ENCODE peak calls at places on chromosomes 7 and 10, in eight cellular contexts. One of them, this sample, is unnamed.

GRCh38 chr7:20318933-20319332 is 11.8 kb upstream of the ITGB8 start:
- DNase-seq in H7: no peak
- DNase-seq in GM19239: no peak
- DNase-seq in uterus: no peak
- DNase-seq in GM12865: no peak
- DNase-seq in Daoy: no peak
- DNase-seq in naive thymus-derived CD8-positive, alpha-beta T cell: no peak
- DNase-seq in tibial artery: no peak
- DNase-seq in this sample: no peak

GRCh38 chr10:61842755-61843497 is 58.6 kb upstream of the ARID5B start:
- DNase-seq in H7: no peak
- DNase-seq in GM19239: no peak
- DNase-seq in uterus: no peak
- DNase-seq in GM12865: no peak
- DNase-seq in Daoy: peak
- DNase-seq in naive thymus-derived CD8-positive, alpha-beta T cell: no peak
- DNase-seq in tibial artery: no peak
- DNase-seq in this sample: no peak

GRCh38 chr7:34523233-34523918 is 134.6 kb upstream of the NPSR1 start:
- DNase-seq in H7: no peak
- DNase-seq in GM19239: no peak
- DNase-seq in uterus: no peak
- DNase-seq in GM12865: no peak
- DNase-seq in Daoy: peak
- DNase-seq in naive thymus-derived CD8-positive, alpha-beta T cell: no peak
- DNase-seq in tibial artery: no peak
- DNase-seq in this sample: no peak

GRCh38 chr7:28411876-28412662 is at the start of gene CREB5:
- DNase-seq in H7: peak
- DNase-seq in GM19239: no peak
- DNase-seq in uterus: no peak
- DNase-seq in GM12865: peak
- DNase-seq in Daoy: no peak
- DNase-seq in naive thymus-derived CD8-positive, alpha-beta T cell: no peak
- DNase-seq in tibial artery: no peak
- DNase-seq in this sample: no peak

GRCh38 chr7:30469303-30469702 is 9.3 kb downstream of the NOD1 start:
- DNase-seq in H7: peak
- DNase-seq in GM19239: no peak
- DNase-seq in uterus: peak
- DNase-seq in GM12865: no peak
- DNase-seq in Daoy: peak
- DNase-seq in naive thymus-derived CD8-positive, alpha-beta T cell: no peak
- DNase-seq in tibial artery: peak
- DNase-seq in this sample: peak

GRCh38 chr10:87817873-87818504 is at the start of gene ATAD1:
- DNase-seq in H7: peak
- DNase-seq in GM19239: peak
- DNase-seq in uterus: peak
- DNase-seq in GM12865: peak
- DNase-seq in Daoy: peak
- DNase-seq in naive thymus-derived CD8-positive, alpha-beta T cell: peak
- DNase-seq in tibial artery: peak
- DNase-seq in this sample: peak

GRCh38 chr10:45000138-45000763 is 472 bp upstream of the ZNF22 start:
- DNase-seq in H7: no peak
- DNase-seq in GM19239: no peak
- DNase-seq in uterus: peak
- DNase-seq in GM12865: no peak
- DNase-seq in Daoy: no peak
- DNase-seq in naive thymus-derived CD8-positive, alpha-beta T cell: no peak
- DNase-seq in tibial artery: peak
- DNase-seq in this sample: no peak

GRCh38 chr10:11265486-11265885 is 247.8 kb downstream of the CELF2 start:
- DNase-seq in H7: no peak
- DNase-seq in GM19239: no peak
- DNase-seq in uterus: no peak
- DNase-seq in GM12865: no peak
- DNase-seq in Daoy: no peak
- DNase-seq in naive thymus-derived CD8-positive, alpha-beta T cell: no peak
- DNase-seq in tibial artery: no peak
- DNase-seq in this sample: no peak

GRCh38 chr7:28044825-28045224 is 135.8 kb downstream of the JAZF1 start:
- DNase-seq in H7: no peak
- DNase-seq in GM19239: no peak
- DNase-seq in uterus: no peak
- DNase-seq in GM12865: no peak
- DNase-seq in Daoy: no peak
- DNase-seq in naive thymus-derived CD8-positive, alpha-beta T cell: no peak
- DNase-seq in tibial artery: no peak
- DNase-seq in this sample: no peak

GRCh38 chr10:132588301-132589013 is 50.9 kb downstream of the INPP5A start:
- DNase-seq in H7: peak
- DNase-seq in GM19239: no peak
- DNase-seq in uterus: no peak
- DNase-seq in GM12865: peak
- DNase-seq in Daoy: no peak
- DNase-seq in naive thymus-derived CD8-positive, alpha-beta T cell: no peak
- DNase-seq in tibial artery: no peak
- DNase-seq in this sample: no peak

GRCh38 chr10:58896229-58896628 is 280.2 kb upstream of the PHYHIPL start:
- DNase-seq in H7: no peak
- DNase-seq in GM19239: no peak
- DNase-seq in uterus: no peak
- DNase-seq in GM12865: no peak
- DNase-seq in Daoy: no peak
- DNase-seq in naive thymus-derived CD8-positive, alpha-beta T cell: no peak
- DNase-seq in tibial artery: no peak
- DNase-seq in this sample: no peak

GRCh38 chr10:102704915-102705314 is 9.3 kb downstream of the ARL3 start:
- DNase-seq in H7: no peak
- DNase-seq in GM19239: no peak
- DNase-seq in uterus: no peak
- DNase-seq in GM12865: no peak
- DNase-seq in Daoy: peak
- DNase-seq in naive thymus-derived CD8-positive, alpha-beta T cell: no peak
- DNase-seq in tibial artery: no peak
- DNase-seq in this sample: no peak

GRCh38 chr7:93148135-93148534 is at the start of gene SAMD9L:
- DNase-seq in H7: no peak
- DNase-seq in GM19239: peak
- DNase-seq in uterus: no peak
- DNase-seq in GM12865: peak
- DNase-seq in Daoy: peak
- DNase-seq in naive thymus-derived CD8-positive, alpha-beta T cell: no peak
- DNase-seq in tibial artery: no peak
- DNase-seq in this sample: no peak

GRCh38 chr7:6443372-6443941 is 4.3 kb downstream of the DAGLB start:
- DNase-seq in H7: no peak
- DNase-seq in GM19239: no peak
- DNase-seq in uterus: no peak
- DNase-seq in GM12865: no peak
- DNase-seq in Daoy: peak
- DNase-seq in naive thymus-derived CD8-positive, alpha-beta T cell: no peak
- DNase-seq in tibial artery: no peak
- DNase-seq in this sample: no peak

GRCh38 chr7:69643708-69644445 is 45.6 kb downstream of the AUTS2 start:
- DNase-seq in H7: no peak
- DNase-seq in GM19239: no peak
- DNase-seq in uterus: no peak
- DNase-seq in GM12865: no peak
- DNase-seq in Daoy: peak
- DNase-seq in naive thymus-derived CD8-positive, alpha-beta T cell: no peak
- DNase-seq in tibial artery: no peak
- DNase-seq in this sample: no peak